ENCODE peak calls at places on chromosomes 11 and 22, in ten cellular contexts. One of them, this sample, is unnamed.

GRCh38 chr22:25334091-25334490 is 114.7 kb downstream of the CRYBB2 start:
- DNase-seq in right cardiac atrium: no peak
- DNase-seq in adrenal gland: peak; percentile 50
- DNase-seq in naive thymus-derived CD4-positive, alpha-beta T cell: no peak
- DNase-seq in prostate gland: peak; percentile 38
- DNase-seq in iPS DF 6.9: peak; percentile 35
- DNase-seq in lower lobe of right lung: no peak
- DNase-seq in CD8-positive, alpha-beta T cell: no peak
- DNase-seq in esophagus squamous epithelium: no peak
- DNase-seq in neural progenitor cell: peak; percentile 87
- DNase-seq in this sample: no peak

GRCh38 chr11:76152086-76152658 is 54.1 kb downstream of the WNT11 start:
- DNase-seq in iPS DF 6.9: peak; percentile 82
- DNase-seq in right cardiac atrium: peak; percentile 95
- DNase-seq in adrenal gland: peak; percentile 89
- DNase-seq in esophagus squamous epithelium: peak; percentile 14
- DNase-seq in naive thymus-derived CD4-positive, alpha-beta T cell: peak; percentile 67
- DNase-seq in CD8-positive, alpha-beta T cell: peak; percentile 77
- DNase-seq in neural progenitor cell: peak; percentile 90
- DNase-seq in prostate gland: peak; percentile 79
- DNase-seq in lower lobe of right lung: peak; percentile 91
- DNase-seq in this sample: peak; percentile 76

GRCh38 chr11:119169272-119169719 is 771 bp downstream of the NLRX1 start:
- DNase-seq in naive thymus-derived CD4-positive, alpha-beta T cell: peak; percentile 21
- DNase-seq in right cardiac atrium: no peak
- DNase-seq in lower lobe of right lung: peak; percentile 60
- DNase-seq in iPS DF 6.9: peak; percentile 60
- DNase-seq in CD8-positive, alpha-beta T cell: no peak
- DNase-seq in esophagus squamous epithelium: no peak
- DNase-seq in adrenal gland: peak; percentile 60
- DNase-seq in neural progenitor cell: peak; percentile 58
- DNase-seq in prostate gland: peak; percentile 29
- DNase-seq in this sample: peak; percentile 82

GRCh38 chr11:75626692-75627536 is 41.9 kb downstream of the MAP6 start:
- DNase-seq in prostate gland: no peak
- DNase-seq in CD8-positive, alpha-beta T cell: no peak
- DNase-seq in naive thymus-derived CD4-positive, alpha-beta T cell: no peak
- DNase-seq in lower lobe of right lung: no peak
- DNase-seq in right cardiac atrium: no peak
- DNase-seq in esophagus squamous epithelium: no peak
- DNase-seq in adrenal gland: no peak
- DNase-seq in neural progenitor cell: peak; percentile 47
- DNase-seq in iPS DF 6.9: no peak
- DNase-seq in this sample: no peak

GRCh38 chr11:290621-291231 is 1.8 kb downstream of the PGGHG start:
- DNase-seq in lower lobe of right lung: peak; percentile 44
- DNase-seq in esophagus squamous epithelium: no peak
- DNase-seq in naive thymus-derived CD4-positive, alpha-beta T cell: no peak
- DNase-seq in CD8-positive, alpha-beta T cell: peak; percentile 18
- DNase-seq in neural progenitor cell: no peak
- DNase-seq in prostate gland: no peak
- DNase-seq in right cardiac atrium: peak; percentile 57
- DNase-seq in adrenal gland: no peak
- DNase-seq in iPS DF 6.9: no peak
- DNase-seq in this sample: no peak

GRCh38 chr11:108221401-108221800 is 1.0 kb downstream of the NPAT start:
- DNase-seq in neural progenitor cell: peak; percentile 37
- DNase-seq in naive thymus-derived CD4-positive, alpha-beta T cell: no peak
- DNase-seq in CD8-positive, alpha-beta T cell: no peak
- DNase-seq in iPS DF 6.9: no peak
- DNase-seq in right cardiac atrium: no peak
- DNase-seq in prostate gland: no peak
- DNase-seq in esophagus squamous epithelium: no peak
- DNase-seq in adrenal gland: no peak
- DNase-seq in lower lobe of right lung: no peak
- DNase-seq in this sample: no peak

GRCh38 chr11:83816572-83817187 is 530.5 kb upstream of the CCDC90B start:
- DNase-seq in lower lobe of right lung: no peak
- DNase-seq in esophagus squamous epithelium: no peak
- DNase-seq in neural progenitor cell: peak; percentile 35
- DNase-seq in prostate gland: no peak
- DNase-seq in CD8-positive, alpha-beta T cell: no peak
- DNase-seq in adrenal gland: no peak
- DNase-seq in naive thymus-derived CD4-positive, alpha-beta T cell: no peak
- DNase-seq in iPS DF 6.9: no peak
- DNase-seq in right cardiac atrium: no peak
- DNase-seq in this sample: no peak

GRCh38 chr22:32202539-32203180 is 2.2 kb downstream of the RFPL2 start:
- DNase-seq in naive thymus-derived CD4-positive, alpha-beta T cell: no peak
- DNase-seq in right cardiac atrium: peak; percentile 67
- DNase-seq in neural progenitor cell: peak; percentile 76
- DNase-seq in CD8-positive, alpha-beta T cell: no peak
- DNase-seq in esophagus squamous epithelium: no peak
- DNase-seq in lower lobe of right lung: peak; percentile 76
- DNase-seq in adrenal gland: peak; percentile 32
- DNase-seq in iPS DF 6.9: no peak
- DNase-seq in prostate gland: peak; percentile 53
- DNase-seq in this sample: peak; percentile 24

GRCh38 chr11:68904458-68904847 is 762 bp downstream of the IGHMBP2 start:
- DNase-seq in adrenal gland: no peak
- DNase-seq in CD8-positive, alpha-beta T cell: no peak
- DNase-seq in neural progenitor cell: no peak
- DNase-seq in right cardiac atrium: peak; percentile 74
- DNase-seq in esophagus squamous epithelium: no peak
- DNase-seq in iPS DF 6.9: no peak
- DNase-seq in lower lobe of right lung: no peak
- DNase-seq in naive thymus-derived CD4-positive, alpha-beta T cell: no peak
- DNase-seq in prostate gland: no peak
- DNase-seq in this sample: no peak

GRCh38 chr11:69834251-69834650 is 15.0 kb upstream of the FGF3 start:
- DNase-seq in prostate gland: no peak
- DNase-seq in right cardiac atrium: no peak
- DNase-seq in esophagus squamous epithelium: no peak
- DNase-seq in neural progenitor cell: no peak
- DNase-seq in iPS DF 6.9: no peak
- DNase-seq in lower lobe of right lung: no peak
- DNase-seq in naive thymus-derived CD4-positive, alpha-beta T cell: no peak
- DNase-seq in adrenal gland: no peak
- DNase-seq in CD8-positive, alpha-beta T cell: no peak
- DNase-seq in this sample: no peak

GRCh38 chr11:86209806-86210657 is 34.5 kb upstream of the EED start:
- DNase-seq in lower lobe of right lung: no peak
- DNase-seq in right cardiac atrium: no peak
- DNase-seq in naive thymus-derived CD4-positive, alpha-beta T cell: no peak
- DNase-seq in esophagus squamous epithelium: no peak
- DNase-seq in CD8-positive, alpha-beta T cell: no peak
- DNase-seq in prostate gland: no peak
- DNase-seq in iPS DF 6.9: no peak
- DNase-seq in adrenal gland: no peak
- DNase-seq in neural progenitor cell: no peak
- DNase-seq in this sample: no peak

GRCh38 chr11:6618117-6619020 is 853 bp downstream of the TPP1 start:
- DNase-seq in lower lobe of right lung: peak; percentile 52
- DNase-seq in iPS DF 6.9: no peak
- DNase-seq in naive thymus-derived CD4-positive, alpha-beta T cell: no peak
- DNase-seq in esophagus squamous epithelium: no peak
- DNase-seq in CD8-positive, alpha-beta T cell: peak; percentile 80
- DNase-seq in adrenal gland: peak; percentile 87
- DNase-seq in right cardiac atrium: peak; percentile 69
- DNase-seq in neural progenitor cell: no peak
- DNase-seq in prostate gland: peak; percentile 24
- DNase-seq in this sample: no peak

GRCh38 chr11:128936546-128937275 is 6.0 kb downstream of the TP53AIP1 start:
- DNase-seq in CD8-positive, alpha-beta T cell: no peak
- DNase-seq in esophagus squamous epithelium: no peak
- DNase-seq in prostate gland: no peak
- DNase-seq in lower lobe of right lung: no peak
- DNase-seq in right cardiac atrium: no peak
- DNase-seq in adrenal gland: peak; percentile 58
- DNase-seq in iPS DF 6.9: peak; percentile 55
- DNase-seq in neural progenitor cell: peak; percentile 65
- DNase-seq in naive thymus-derived CD4-positive, alpha-beta T cell: no peak
- DNase-seq in this sample: no peak

GRCh38 chr22:37742374-37743092 is 45.7 kb downstream of the TRIOBP start:
- DNase-seq in lower lobe of right lung: no peak
- DNase-seq in iPS DF 6.9: no peak
- DNase-seq in right cardiac atrium: peak; percentile 48
- DNase-seq in naive thymus-derived CD4-positive, alpha-beta T cell: no peak
- DNase-seq in prostate gland: no peak
- DNase-seq in CD8-positive, alpha-beta T cell: no peak
- DNase-seq in neural progenitor cell: no peak
- DNase-seq in adrenal gland: peak; percentile 66
- DNase-seq in esophagus squamous epithelium: no peak
- DNase-seq in this sample: peak; percentile 98

GRCh38 chr11:111418436-111418787 is 39.3 kb upstream of the POU2AF1 start:
- DNase-seq in iPS DF 6.9: no peak
- DNase-seq in adrenal gland: no peak
- DNase-seq in lower lobe of right lung: no peak
- DNase-seq in prostate gland: no peak
- DNase-seq in neural progenitor cell: no peak
- DNase-seq in right cardiac atrium: no peak
- DNase-seq in CD8-positive, alpha-beta T cell: no peak
- DNase-seq in naive thymus-derived CD4-positive, alpha-beta T cell: no peak
- DNase-seq in esophagus squamous epithelium: no peak
- DNase-seq in this sample: no peak
- H3K27ac ChIP-seq in iPS DF 6.9: no peak overlapping the region
- H3K27ac ChIP-seq in adrenal gland: no peak overlapping the region
- H3K27ac ChIP-seq in lower lobe of right lung: no peak overlapping the region
- H3K27ac ChIP-seq in prostate gland: peak overlapping the region; percentile 56
- H3K27ac ChIP-seq in neural progenitor cell: no peak overlapping the region
- H3K27ac ChIP-seq in right cardiac atrium: no peak overlapping the region
- H3K27ac ChIP-seq in CD8-positive, alpha-beta T cell: no peak overlapping the region
- H3K27ac ChIP-seq in naive thymus-derived CD4-positive, alpha-beta T cell: no peak overlapping the region
- H3K27ac ChIP-seq in esophagus squamous epithelium: peak overlapping the region; percentile 81
- H3K27ac ChIP-seq in this sample: no peak overlapping the region

GRCh38 chr11:12824281-12825041 is 150.2 kb downstream of the TEAD1 start:
- DNase-seq in neural progenitor cell: no peak
- DNase-seq in iPS DF 6.9: no peak
- DNase-seq in right cardiac atrium: peak; percentile 57
- DNase-seq in adrenal gland: no peak
- DNase-seq in naive thymus-derived CD4-positive, alpha-beta T cell: no peak
- DNase-seq in lower lobe of right lung: no peak
- DNase-seq in prostate gland: no peak
- DNase-seq in CD8-positive, alpha-beta T cell: no peak
- DNase-seq in esophagus squamous epithelium: no peak
- DNase-seq in this sample: no peak

GRCh38 chr11:12827929-12828812 is 153.9 kb downstream of the TEAD1 start:
- DNase-seq in CD8-positive, alpha-beta T cell: no peak
- DNase-seq in neural progenitor cell: peak; percentile 70
- DNase-seq in lower lobe of right lung: no peak
- DNase-seq in right cardiac atrium: peak; percentile 64
- DNase-seq in adrenal gland: peak; percentile 67
- DNase-seq in esophagus squamous epithelium: no peak
- DNase-seq in naive thymus-derived CD4-positive, alpha-beta T cell: no peak
- DNase-seq in prostate gland: peak; percentile 59
- DNase-seq in iPS DF 6.9: no peak
- DNase-seq in this sample: peak; percentile 36

GRCh38 chr11:12827369-12827768 is 153.1 kb downstream of the TEAD1 start:
- DNase-seq in lower lobe of right lung: no peak
- DNase-seq in CD8-positive, alpha-beta T cell: no peak
- DNase-seq in esophagus squamous epithelium: no peak
- DNase-seq in naive thymus-derived CD4-positive, alpha-beta T cell: no peak
- DNase-seq in prostate gland: no peak
- DNase-seq in right cardiac atrium: no peak
- DNase-seq in adrenal gland: no peak
- DNase-seq in neural progenitor cell: no peak
- DNase-seq in iPS DF 6.9: no peak
- DNase-seq in this sample: no peak

GRCh38 chr11:12829131-12829530 is 154.9 kb downstream of the TEAD1 start:
- DNase-seq in esophagus squamous epithelium: no peak
- DNase-seq in lower lobe of right lung: no peak
- DNase-seq in naive thymus-derived CD4-positive, alpha-beta T cell: no peak
- DNase-seq in iPS DF 6.9: no peak
- DNase-seq in prostate gland: no peak
- DNase-seq in neural progenitor cell: no peak
- DNase-seq in adrenal gland: no peak
- DNase-seq in right cardiac atrium: no peak
- DNase-seq in CD8-positive, alpha-beta T cell: no peak
- DNase-seq in this sample: no peak

GRCh38 chr11:12826441-12826840 is 152.2 kb downstream of the TEAD1 start:
- DNase-seq in right cardiac atrium: no peak
- DNase-seq in CD8-positive, alpha-beta T cell: no peak
- DNase-seq in neural progenitor cell: no peak
- DNase-seq in adrenal gland: no peak
- DNase-seq in prostate gland: no peak
- DNase-seq in iPS DF 6.9: no peak
- DNase-seq in esophagus squamous epithelium: no peak
- DNase-seq in naive thymus-derived CD4-positive, alpha-beta T cell: no peak
- DNase-seq in lower lobe of right lung: no peak
- DNase-seq in this sample: peak; percentile 64
- H3K27ac ChIP-seq in right cardiac atrium: no peak overlapping the region
- H3K27ac ChIP-seq in CD8-positive, alpha-beta T cell: no peak overlapping the region
- H3K27ac ChIP-seq in neural progenitor cell: peak overlapping the region; percentile 87
- H3K27ac ChIP-seq in adrenal gland: no peak overlapping the region
- H3K27ac ChIP-seq in prostate gland: no peak overlapping the region
- H3K27ac ChIP-seq in iPS DF 6.9: no peak overlapping the region
- H3K27ac ChIP-seq in esophagus squamous epithelium: no peak overlapping the region
- H3K27ac ChIP-seq in naive thymus-derived CD4-positive, alpha-beta T cell: no peak overlapping the region
- H3K27ac ChIP-seq in lower lobe of right lung: no peak overlapping the region
- H3K27ac ChIP-seq in this sample: peak overlapping the region; percentile 52

DNA sequence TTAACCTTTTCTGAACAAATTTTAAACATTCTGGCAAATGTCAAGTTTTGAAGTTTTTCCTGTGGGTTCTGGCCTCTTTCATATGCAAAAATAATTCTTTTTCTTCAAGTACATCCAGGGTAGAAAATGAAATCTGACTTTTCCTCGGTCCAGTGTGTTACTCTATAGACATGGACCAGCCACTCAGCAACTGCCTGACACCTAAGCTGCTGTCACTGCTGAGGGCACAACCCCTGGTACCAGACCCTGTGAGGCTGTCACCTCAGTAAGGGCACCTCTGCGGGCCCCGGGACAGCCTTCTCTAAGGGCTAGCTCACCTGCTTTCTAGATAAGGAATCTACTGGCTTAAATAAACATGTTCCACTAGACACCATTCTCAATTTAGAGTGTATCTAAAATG is 33.8 kb downstream of the PPIL2 start:
- DNase-seq in CD8-positive, alpha-beta T cell: no peak
- DNase-seq in prostate gland: no peak
- DNase-seq in esophagus squamous epithelium: no peak
- DNase-seq in adrenal gland: no peak
- DNase-seq in lower lobe of right lung: no peak
- DNase-seq in right cardiac atrium: peak; percentile 50
- DNase-seq in naive thymus-derived CD4-positive, alpha-beta T cell: no peak
- DNase-seq in iPS DF 6.9: no peak
- DNase-seq in neural progenitor cell: no peak
- DNase-seq in this sample: no peak
- H3K27ac ChIP-seq in CD8-positive, alpha-beta T cell: no peak overlapping the region
- H3K27ac ChIP-seq in prostate gland: no peak overlapping the region
- H3K27ac ChIP-seq in esophagus squamous epithelium: peak overlapping the region; percentile 54
- H3K27ac ChIP-seq in adrenal gland: no peak overlapping the region
- H3K27ac ChIP-seq in lower lobe of right lung: peak overlapping the region; percentile 36
- H3K27ac ChIP-seq in right cardiac atrium: peak overlapping the region; percentile 27
- H3K27ac ChIP-seq in naive thymus-derived CD4-positive, alpha-beta T cell: no peak overlapping the region
- H3K27ac ChIP-seq in iPS DF 6.9: no peak overlapping the region
- H3K27ac ChIP-seq in neural progenitor cell: no peak overlapping the region
- H3K27ac ChIP-seq in this sample: no peak overlapping the region

DNA sequence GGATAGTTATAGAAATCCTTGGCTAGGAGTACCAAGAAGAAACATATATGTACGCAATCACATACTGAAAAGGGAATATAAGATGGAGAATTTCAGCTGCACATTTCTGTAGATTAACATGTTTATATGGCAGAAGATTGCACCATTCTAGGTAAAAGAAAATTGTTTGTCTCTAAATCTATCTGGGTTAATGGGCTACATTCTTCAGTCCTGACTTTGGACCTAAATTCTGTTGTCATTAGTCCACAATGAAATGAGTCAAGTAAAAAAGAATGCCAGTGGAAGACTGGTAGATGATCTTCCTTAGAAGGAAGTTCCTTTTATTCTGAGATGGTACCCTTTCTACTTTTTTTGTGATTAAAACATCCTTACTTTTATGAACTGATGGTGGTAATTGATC is 51.2 kb downstream of the UBASH3B start:
- DNase-seq in right cardiac atrium: no peak
- DNase-seq in lower lobe of right lung: no peak
- DNase-seq in prostate gland: no peak
- DNase-seq in iPS DF 6.9: no peak
- DNase-seq in adrenal gland: no peak
- DNase-seq in CD8-positive, alpha-beta T cell: no peak
- DNase-seq in esophagus squamous epithelium: no peak
- DNase-seq in naive thymus-derived CD4-positive, alpha-beta T cell: no peak
- DNase-seq in neural progenitor cell: no peak
- DNase-seq in this sample: no peak
- H3K27ac ChIP-seq in right cardiac atrium: no peak overlapping the region
- H3K27ac ChIP-seq in lower lobe of right lung: no peak overlapping the region
- H3K27ac ChIP-seq in prostate gland: no peak overlapping the region
- H3K27ac ChIP-seq in iPS DF 6.9: no peak overlapping the region
- H3K27ac ChIP-seq in adrenal gland: no peak overlapping the region
- H3K27ac ChIP-seq in CD8-positive, alpha-beta T cell: no peak overlapping the region
- H3K27ac ChIP-seq in esophagus squamous epithelium: no peak overlapping the region
- H3K27ac ChIP-seq in naive thymus-derived CD4-positive, alpha-beta T cell: no peak overlapping the region
- H3K27ac ChIP-seq in neural progenitor cell: no peak overlapping the region
- H3K27ac ChIP-seq in this sample: peak overlapping the region; percentile 66